ENCODE peak calls at places on chromosomes 12 and 14, in six cellular contexts. N is Peyer's patch, J is substantia nigra, T is SK-N-SH, H is body of pancreas, S is right cardiac atrium. X is an unnamed sample.
A peak's percentile ranks its signal among the peaks of the same experiment; 100 is the strongest.

GRCh38 chr12:127063339-127064090 is 1203.5 kb upstream of the TMEM132C start:
- DNase-seq in T (no peak), H (no peak), N (no peak), J (no peak), S (no peak), X (no peak)

GRCh38 chr14:37588956-37589737 is 5.9 kb downstream of the FOXA1 start:
- DNase-seq in T (no peak), S (no peak), H (no peak), J (no peak), N (no peak), X (no peak)

GRCh38 chr14:68713782-68714181 is 79.1 kb downstream of the ZFP36L1 start:
- DNase-seq in N (no peak), H (no peak), T (no peak), J (no peak), S (no peak), X (no peak)

GRCh38 chr12:17235996-17236395 is 630.0 kb upstream of the LMO3 start:
- DNase-seq in N (no peak), S (no peak), J (no peak), T (no peak), H (no peak), X (no peak)

GRCh38 chr12:27385756-27386155 is 53.1 kb downstream of the BMAL2 start:
- DNase-seq in H (no peak), T (no peak), S (no peak), J (no peak), N (no peak), X (no peak)

GRCh38 chr14:41609704-41610183 is 3.1 kb downstream of the LRFN5 start:
- DNase-seq in H (peak; percentile 46), N (no peak), S (peak; percentile 71), T (peak; percentile 28), J (peak; percentile 68), X (no peak)

GRCh38 chr14:101196795-101197590 is 293.5 kb upstream of the RTL1 start:
- DNase-seq in N (no peak), S (no peak), H (no peak), J (no peak), T (peak; percentile 48), X (no peak)

GRCh38 chr12:24562761-24563392 is 386.0 kb downstream of the BCAT1 start:
- DNase-seq in T (peak; percentile 75), H (peak; percentile 13), J (peak; percentile 48), N (no peak), S (peak; percentile 48), X (no peak)

GRCh38 chr12:130744274-130744673 is 28.2 kb upstream of the RIMBP2 start:
- DNase-seq in J (no peak), H (no peak), S (no peak), N (no peak), T (no peak), X (no peak)

DNA sequence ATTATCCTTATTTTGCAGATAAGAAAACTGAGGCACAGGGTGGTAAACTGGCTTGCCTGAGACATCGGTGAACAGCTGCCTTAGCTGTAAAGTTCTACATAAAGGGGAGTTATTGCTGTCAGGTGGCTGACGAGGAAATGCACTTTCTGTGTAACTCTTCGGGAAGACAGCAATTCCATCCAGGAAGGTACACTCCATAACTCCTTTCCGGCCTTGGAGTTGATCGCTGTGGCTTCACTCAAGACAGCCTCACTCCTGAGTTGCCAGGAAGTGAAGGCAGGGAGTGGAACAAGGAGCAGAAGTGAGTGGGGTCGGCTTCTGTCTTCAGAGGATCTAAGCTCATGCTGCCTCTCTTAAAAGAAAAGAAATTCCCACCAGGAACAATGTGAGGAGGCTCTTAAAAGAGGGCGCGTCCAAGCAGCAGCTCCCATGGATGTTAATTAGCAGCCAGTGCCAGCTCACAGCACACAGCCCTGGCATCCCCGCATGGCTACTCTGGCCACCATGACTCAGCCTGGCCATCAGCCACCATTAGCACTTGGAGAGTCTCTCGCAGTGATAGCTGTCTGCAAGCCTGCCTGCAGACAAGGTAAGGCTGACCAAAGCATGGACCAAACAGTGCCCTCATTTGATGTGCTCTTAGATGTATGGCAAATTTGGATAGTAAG is 60.3 kb downstream of the NUAK1 start:
- DNase-seq in N (no peak), S (peak; percentile 64), J (peak; percentile 81), H (peak; percentile 19), T (no peak), X (no peak)
- H3K27ac ChIP-seq in N (no peak overlapping the region), S (peak overlapping the region; percentile 6), J (peak overlapping the region; percentile 41), H (no peak overlapping the region), T (peak overlapping the region; percentile 96), X (no peak overlapping the region)

GRCh38 chr14:35669782-35670181 is 135.8 kb downstream of the INSM2 start:
- DNase-seq in S (no peak), T (no peak), H (no peak), N (no peak), J (no peak), X (no peak)
- H3K27ac ChIP-seq in S (no peak overlapping the region), T (peak overlapping the region; percentile 31), H (no peak overlapping the region), N (no peak overlapping the region), J (no peak overlapping the region), X (no peak overlapping the region)

DNA sequence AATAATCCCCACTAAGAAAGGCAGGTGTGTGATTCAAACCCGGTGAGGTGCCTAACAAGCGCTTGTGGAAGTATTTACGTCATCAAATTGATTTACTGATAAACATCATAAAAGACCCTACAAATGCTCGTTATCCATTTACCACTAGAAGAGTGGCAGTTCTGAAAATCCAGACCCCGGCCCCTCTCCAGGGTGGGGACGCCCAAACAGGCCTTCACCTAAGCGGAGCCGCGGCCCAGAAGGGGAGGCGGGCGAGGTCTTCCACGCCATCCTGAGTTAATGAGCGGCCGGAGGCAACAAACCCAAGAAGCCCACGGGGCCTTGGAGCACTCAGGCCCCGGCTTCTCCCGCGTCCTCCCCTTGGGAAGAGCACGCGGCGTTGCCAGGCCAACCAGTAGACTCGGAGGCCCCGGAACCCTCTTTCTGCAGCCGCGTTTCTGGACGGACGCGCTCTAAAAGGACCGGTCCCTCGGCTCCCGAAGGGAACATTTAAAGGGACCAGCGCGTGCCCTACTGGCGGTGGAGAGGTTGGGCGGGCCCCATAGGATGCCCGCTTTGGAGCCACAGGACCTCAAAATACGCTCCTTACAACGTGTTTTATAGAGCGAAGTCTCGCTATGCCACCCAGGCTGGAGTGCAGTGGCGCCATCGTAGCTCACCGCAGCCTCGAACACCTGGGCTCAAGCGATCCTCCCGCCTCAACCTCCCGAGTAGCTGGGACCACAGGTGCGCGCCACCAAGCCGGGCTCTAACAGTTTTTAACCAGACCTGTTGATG is 3.5 kb downstream of the PTPN21 start:
- DNase-seq in T (peak; percentile 88), N (no peak), S (peak; percentile 84), J (peak; percentile 83), H (peak; percentile 90), X (peak; percentile 30)
- H3K27ac ChIP-seq in T (peak overlapping the region; percentile 42), N (peak overlapping the region; percentile 32), S (peak overlapping the region; percentile 93), J (peak overlapping the region; percentile 54), H (peak overlapping the region; percentile 75), X (no peak overlapping the region)

DNA sequence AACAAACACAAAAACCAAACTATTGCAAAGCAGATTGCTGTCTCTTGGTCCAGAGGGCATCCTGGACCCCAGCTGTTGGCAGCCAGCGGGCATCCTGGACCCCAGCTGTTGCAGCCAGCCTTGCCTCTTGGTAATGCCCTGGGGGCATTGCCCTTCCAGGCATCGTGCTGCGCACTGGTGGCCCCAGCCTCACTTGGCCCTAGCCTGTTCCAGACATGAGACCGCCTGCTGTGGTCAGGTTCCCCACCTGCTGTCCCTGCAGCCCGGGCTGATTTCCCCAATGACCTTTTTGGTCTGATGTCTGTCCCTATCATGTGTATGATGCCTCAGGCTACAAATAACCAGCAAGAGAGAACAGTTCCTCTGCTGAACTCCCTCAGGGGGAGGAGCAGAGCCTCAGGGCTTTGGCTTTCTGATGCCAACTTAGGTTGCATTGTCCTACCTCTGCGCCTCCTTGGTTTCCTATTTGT is 20.8 kb downstream of the MLXIP start:
- DNase-seq in H (peak; percentile 12), N (no peak), S (no peak), T (no peak), J (no peak), X (no peak)
- H3K27ac ChIP-seq in H (peak overlapping the region; percentile 94), N (peak overlapping the region; percentile 57), S (peak overlapping the region; percentile 70), T (peak overlapping the region; percentile 54), J (peak overlapping the region; percentile 77), X (peak overlapping the region; percentile 30)

DNA sequence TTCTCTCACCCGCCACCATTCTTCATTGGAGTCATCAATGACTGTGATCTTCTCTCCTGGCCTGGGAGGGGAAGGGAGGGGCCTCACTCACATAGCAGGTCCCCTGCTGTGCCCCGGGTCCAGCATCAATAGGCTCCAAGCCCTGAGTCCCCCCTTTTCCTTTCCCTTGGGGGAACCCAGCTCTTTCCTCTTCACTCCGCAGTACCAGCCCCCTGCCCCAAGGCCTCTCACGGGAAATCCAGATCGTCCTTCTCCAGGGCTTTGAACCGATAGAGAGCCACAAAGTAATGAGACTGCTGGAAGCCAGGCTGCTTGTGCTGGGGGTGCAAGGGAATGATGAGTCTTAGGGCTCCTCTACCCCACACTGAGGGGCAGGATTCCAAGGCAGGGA is 6.7 kb downstream of the STAC3 start:
- DNase-seq in J (no peak), H (no peak), S (no peak), T (no peak), N (no peak), X (no peak)
- H3K27ac ChIP-seq in J (no peak overlapping the region), H (no peak overlapping the region), S (no peak overlapping the region), T (no peak overlapping the region), N (no peak overlapping the region), X (no peak overlapping the region)

GRCh38 chr12:111841236-111841749 is 735 bp upstream of the MAPKAPK5 start:
- DNase-seq in T (peak; percentile 52), S (no peak), H (no peak), J (no peak), N (no peak), X (no peak)
- H3K27ac ChIP-seq in T (peak overlapping the region; percentile 84), S (peak overlapping the region; percentile 65), H (peak overlapping the region; percentile 99), J (peak overlapping the region; percentile 77), N (peak overlapping the region; percentile 93), X (peak overlapping the region; percentile 81)

GRCh38 chr14:61342486-61342885 is 21.1 kb downstream of the PRKCH start:
- DNase-seq in J (no peak), T (no peak), H (no peak), N (peak; percentile 57), S (no peak), X (peak; percentile 70)

GRCh38 chr14:61342941-61343340 is 21.6 kb downstream of the PRKCH start:
- DNase-seq in H (no peak), J (no peak), N (no peak), T (no peak), S (no peak), X (no peak)

GRCh38 chr14:61343991-61344405 is 22.6 kb downstream of the PRKCH start:
- DNase-seq in H (no peak), S (no peak), T (no peak), J (no peak), N (no peak), X (no peak)

GRCh38 chr14:61343471-61343870 is 22.1 kb downstream of the PRKCH start:
- DNase-seq in J (no peak), S (no peak), H (no peak), T (no peak), N (no peak), X (no peak)

DNA sequence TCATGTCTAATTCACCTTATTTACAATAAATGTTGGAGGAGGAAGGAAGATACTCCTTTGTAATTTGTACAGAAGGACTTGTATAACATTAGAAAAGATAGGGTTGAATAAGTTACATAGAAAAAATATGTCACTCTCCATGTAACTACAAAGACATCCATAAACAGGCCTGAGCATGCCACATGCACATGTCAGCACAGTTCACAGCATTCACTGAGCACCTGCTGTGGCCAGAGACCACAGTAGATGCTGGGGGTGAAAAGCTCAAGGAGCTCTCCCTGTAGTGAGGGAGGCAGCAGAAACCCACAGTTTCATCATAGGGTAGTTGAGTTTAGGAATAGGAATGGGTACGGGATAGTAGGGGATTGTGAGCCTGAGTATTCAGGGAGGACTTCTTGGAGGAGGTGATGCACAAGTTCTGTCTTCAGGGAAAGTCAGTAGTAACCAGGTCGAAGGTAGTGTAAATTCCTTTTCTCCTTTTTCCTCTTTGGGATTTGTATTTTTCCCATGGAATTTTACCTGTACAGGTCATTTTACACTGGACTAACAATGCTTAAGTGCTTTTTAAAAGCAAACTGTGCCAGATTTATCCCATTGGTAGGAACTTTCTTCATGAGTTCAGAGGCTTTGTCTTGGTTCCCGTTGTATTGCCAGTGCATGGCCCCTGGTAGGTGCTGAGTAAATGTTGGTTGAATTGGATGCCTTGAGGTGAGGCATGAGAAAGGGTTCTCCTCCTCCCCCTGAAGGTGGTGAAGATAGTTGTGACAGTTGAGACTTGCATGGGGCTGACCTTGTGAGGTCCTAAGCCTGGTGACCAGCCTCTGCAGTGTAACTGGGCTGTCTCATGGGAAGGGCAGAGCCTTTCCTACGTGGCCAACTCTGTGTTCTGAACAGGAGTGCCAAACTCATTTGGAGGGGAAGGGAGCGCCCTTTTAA is 20.2 kb downstream of the PRKCH start:
- DNase-seq in J (no peak), N (no peak), T (no peak), S (no peak), H (no peak), X (no peak)
- H3K27ac ChIP-seq in J (no peak overlapping the region), N (peak overlapping the region; percentile 67), T (no peak overlapping the region), S (no peak overlapping the region), H (no peak overlapping the region), X (peak overlapping the region; percentile 79)